ENCODE peak calls at places on chromosome 9, in five cellular contexts. A, J, U, K and O are unnamed samples.
A peak's percentile ranks its signal among the peaks of the same experiment; 100 is the strongest.

GRCh38 chr9:1647776-1648175 is 367.4 kb upstream of the SMARCA2 start:
- DNase-seq in A (no peak), J (no peak), U (no peak), K (no peak), O (no peak)

GRCh38 chr9:36100532-36100931 is 36.0 kb upstream of the GLIPR2 start:
- DNase-seq in A (no peak), J (no peak), U (no peak), K (no peak), O (peak; percentile 12)

GRCh38 chr9:110050925-110051355 is 157.0 kb downstream of the C9orf152 start:
- DNase-seq in A (peak; percentile 21), J (no peak), U (no peak), K (no peak), O (no peak)

GRCh38 chr9:84669293-84670105 is at the start of gene NTRK2:
- DNase-seq in A (peak; percentile 31), J (peak; percentile 55), U (peak; percentile 8), K (peak; percentile 72), O (peak; percentile 45)

GRCh38 chr9:129278391-129279237 is 100.6 kb upstream of the IER5L start:
- DNase-seq in A (no peak), J (no peak), U (no peak), K (peak; percentile 81), O (no peak)

GRCh38 chr9:136400038-136400834 is at the start of gene SNAPC4:
- DNase-seq in A (peak; percentile 99), J (peak; percentile 98), U (peak; percentile 87), K (peak; percentile 90), O (peak; percentile 89)

GRCh38 chr9:33638516-33638915 is 114.5 kb downstream of the ANKRD18B start:
- DNase-seq in A (no peak), J (no peak), U (no peak), K (peak; percentile 56), O (no peak)

GRCh38 chr9:136867917-136868316 is 1.8 kb upstream of the EDF1 start:
- DNase-seq in A (no peak), J (no peak), U (no peak), K (no peak), O (no peak)

GRCh38 chr9:91273853-91274552 is 87.7 kb downstream of the AUH start:
- DNase-seq in A (no peak), J (no peak), U (no peak), K (no peak), O (no peak)

GRCh38 chr9:37752646-37753488 is 738 bp upstream of the TRMT10B start:
- DNase-seq in A (no peak), J (no peak), U (peak; percentile 9), K (no peak), O (no peak)

GRCh38 chr9:97487107-97487506 is 14.4 kb upstream of the TMOD1 start:
- DNase-seq in A (no peak), J (peak; percentile 47), U (no peak), K (no peak), O (no peak)

GRCh38 chr9:109158656-109159055 is 8.4 kb downstream of the FRRS1L start:
- DNase-seq in A (no peak), J (no peak), U (no peak), K (no peak), O (no peak)